ENCODE peak calls at places on chromosomes 6 and 20, in eight cellular contexts. A is cardiac fibroblast; B is GM10248; V is HCT116; M is H9; X is CD4-positive, alpha-beta T cell; F is GM12865; G is astrocyte of the cerebellum. Q is an unnamed sample.

GRCh38 chr6:100665041-100665380 is 200.3 kb upstream of the SIM1 start:
- DNase-seq in A (no peak), G (no peak), X (no peak), B (peak; percentile 37), V (no peak), M (no peak), F (peak; percentile 75), Q (no peak)

GRCh38 chr6:17032595-17033591 is 69.0 kb upstream of the STMND1 start:
- DNase-seq in M (no peak), V (no peak), A (peak; percentile 95), F (no peak), B (no peak), G (peak; percentile 94), X (no peak), Q (no peak)

GRCh38 chr20:35329435-35330139 is 37.4 kb upstream of the FAM83C start:
- DNase-seq in B (peak; percentile 41), F (peak; percentile 58), V (no peak), A (peak; percentile 60), X (peak; percentile 8), G (no peak), M (peak; percentile 84), Q (no peak)

GRCh38 chr6:119881416-119881815 is 531.9 kb upstream of the MAN1A1 start:
- DNase-seq in X (no peak), B (no peak), G (peak; percentile 24), A (peak; percentile 33), M (no peak), F (no peak), V (no peak), Q (no peak)

GRCh38 chr6:37275350-37275749 is 17.4 kb upstream of the TMEM217 start:
- DNase-seq in V (no peak), A (no peak), G (no peak), M (no peak), B (no peak), F (no peak), X (no peak), Q (no peak)

GRCh38 chr6:92559002-92559401 is 860.4 kb downstream of the EPHA7 start:
- DNase-seq in B (no peak), G (peak; percentile 8), F (no peak), V (no peak), A (no peak), X (no peak), M (no peak), Q (no peak)

GRCh38 chr6:10146723-10147451 is 268.0 kb downstream of the TFAP2A start:
- DNase-seq in B (peak; percentile 48), G (peak; percentile 6), M (peak; percentile 53), X (no peak), A (peak; percentile 29), V (peak; percentile 40), F (peak; percentile 76), Q (no peak)

GRCh38 chr6:51182884-51183283 is 364.2 kb downstream of the TFAP2B start:
- DNase-seq in B (no peak), A (no peak), X (no peak), G (no peak), V (no peak), F (no peak), M (no peak), Q (no peak)

GRCh38 chr6:42368156-42368555 is 83.6 kb downstream of the TRERF1 start:
- DNase-seq in A (no peak), B (peak; percentile 68), X (peak; percentile 57), F (peak; percentile 71), G (no peak), M (no peak), V (no peak), Q (no peak)

GRCh38 chr6:161128680-161129196 is 137.2 kb downstream of the MAP3K4 start:
- DNase-seq in F (no peak), X (no peak), A (peak; percentile 86), G (peak; percentile 33), B (no peak), M (no peak), V (peak; percentile 21), Q (no peak)

GRCh38 chr6:34958748-34959147 is 69.7 kb downstream of the ANKS1A start:
- DNase-seq in M (no peak), X (no peak), V (no peak), A (no peak), F (no peak), B (no peak), G (no peak), Q (no peak)

GRCh38 chr20:12837646-12838045 is 171.1 kb upstream of the SPTLC3 start:
- DNase-seq in V (no peak), B (no peak), F (no peak), G (no peak), M (no peak), A (no peak), X (no peak), Q (no peak)

GRCh38 chr6:148295261-148295887 is 47.3 kb upstream of the SASH1 start:
- DNase-seq in B (no peak), M (no peak), G (no peak), A (no peak), X (no peak), V (no peak), F (no peak), Q (no peak)

GRCh38 chr6:122872311-122872710 is 83.3 kb downstream of the SMPDL3A start:
- DNase-seq in X (no peak), A (no peak), V (no peak), F (no peak), M (no peak), B (no peak), G (no peak), Q (no peak)

GRCh38 chr6:112335736-112336135 is 11.4 kb upstream of the RFPL4B start:
- DNase-seq in X (no peak), M (no peak), V (no peak), A (no peak), B (no peak), G (no peak), F (no peak), Q (no peak)

GRCh38 chr6:112780498-112781096 is 433.5 kb downstream of the RFPL4B start:
- DNase-seq in A (peak; percentile 92), B (peak; percentile 47), M (peak; percentile 66), F (peak; percentile 86), V (peak; percentile 75), X (no peak), G (peak; percentile 80), Q (peak; percentile 23)

GRCh38 chr6:88492824-88493223 is 326.7 kb upstream of the CNR1 start:
- DNase-seq in G (peak; percentile 34), F (peak; percentile 18), A (peak; percentile 82), M (no peak), B (no peak), V (peak; percentile 22), X (no peak), Q (no peak)

GRCh38 chr20:43191946-43192847 is 2.5 kb upstream of the PTPRT start:
- DNase-seq in M (peak; percentile 80), X (no peak), B (peak; percentile 45), V (no peak), G (no peak), A (no peak), F (peak; percentile 15), Q (no peak)

GRCh38 chr6:151432650-151433049 is 19.3 kb downstream of the RMND1 start:
- DNase-seq in G (no peak), B (no peak), V (no peak), A (no peak), M (no peak), X (no peak), F (no peak), Q (no peak)

GRCh38 chr20:24963672-24964517 is 14.8 kb downstream of the CST7 start:
- DNase-seq in X (no peak), F (no peak), B (no peak), M (peak; percentile 9), G (no peak), A (no peak), V (no peak), Q (no peak)
- TF ChIP-seq CTCF in X (no peak), F (no peak), B (no peak), M (no peak), G (no peak), A (no peak), V (no peak), Q (no peak)

GRCh38 chr6:54291738-54292137 is 16.5 kb upstream of the TINAG start:
- DNase-seq in M (no peak), G (peak; percentile 34), V (no peak), A (peak; percentile 42), X (no peak), F (peak; percentile 40), B (peak; percentile 32), Q (no peak)

GRCh38 chr6:54291146-54291545 is 17.1 kb upstream of the TINAG start:
- DNase-seq in F (peak; percentile 35), X (no peak), M (no peak), G (peak; percentile 27), V (no peak), A (peak; percentile 71), B (no peak), Q (no peak)

GRCh38 chr6:54299542-54300269 is 8.5 kb upstream of the TINAG start:
- DNase-seq in G (no peak), F (no peak), B (no peak), X (no peak), V (no peak), A (no peak), M (no peak), Q (no peak)

DNA sequence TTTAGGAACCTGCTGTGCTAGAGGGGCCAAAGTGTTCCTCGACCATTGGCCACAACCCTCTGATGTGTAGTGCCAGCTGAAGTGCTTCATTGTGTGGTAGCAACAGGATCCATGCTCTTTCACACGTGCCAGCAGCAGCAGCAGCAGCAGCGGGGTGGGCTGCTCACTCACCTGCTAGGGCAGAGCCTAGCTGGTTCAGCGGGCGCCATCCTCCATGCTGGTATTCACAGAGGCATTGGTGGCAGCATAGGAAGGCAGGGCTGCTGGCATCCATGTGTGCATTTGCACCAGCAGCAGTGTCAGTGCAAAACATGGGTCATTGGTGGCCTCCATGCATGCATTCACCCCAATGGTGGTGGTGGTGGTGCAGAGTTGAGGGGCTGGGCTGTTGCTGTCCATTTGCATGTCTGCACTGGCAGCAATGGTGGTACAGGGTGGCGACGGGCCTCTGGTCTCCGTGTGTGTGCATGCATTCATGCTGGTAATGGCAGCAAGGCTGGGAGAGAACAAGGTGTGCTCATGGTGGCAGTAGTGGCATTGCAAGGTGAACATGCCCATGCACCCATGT is 13.2 kb upstream of the TINAG start:
- DNase-seq in X (no peak), B (no peak), A (no peak), G (no peak), F (no peak), M (no peak), V (no peak), Q (no peak)
- TF ChIP-seq CTCF in X (no peak), B (no peak), A (no peak), G (no peak), F (no peak), M (no peak), V (no peak), Q (no peak)

DNA sequence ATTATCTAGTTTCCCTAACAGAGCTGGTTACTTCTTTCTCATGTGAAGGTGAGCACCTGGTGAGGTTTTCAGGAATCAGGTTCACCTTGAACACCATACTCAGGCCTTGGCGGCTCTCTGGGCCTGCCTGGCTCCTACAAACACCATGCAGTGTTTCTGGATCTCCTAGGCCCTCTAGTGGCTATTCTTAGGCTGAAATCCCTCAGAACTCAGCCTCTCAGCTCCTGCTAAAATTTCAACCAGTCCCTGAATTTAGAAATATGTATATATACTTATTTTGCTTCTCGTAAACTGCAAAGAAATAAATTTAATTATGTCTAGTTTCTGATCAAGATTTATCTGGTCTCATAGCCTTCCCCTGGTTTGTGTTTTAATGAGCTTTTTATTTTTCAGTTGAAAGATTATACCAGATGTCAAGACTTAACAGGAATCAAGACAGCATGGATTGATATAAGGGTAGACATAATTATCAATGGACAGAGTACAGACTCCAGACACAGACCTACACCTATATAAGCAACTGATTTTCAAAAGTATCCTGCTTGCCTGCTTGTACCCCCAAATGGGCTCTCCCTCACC is 55.9 kb downstream of the ANKEF1 start:
- DNase-seq in X (no peak), F (peak; percentile 61), V (peak; percentile 38), G (peak; percentile 49), M (peak; percentile 55), B (peak; percentile 26), A (peak; percentile 76), Q (no peak)
- TF ChIP-seq CTCF in X (peak; percentile 74), F (peak; percentile 72), V (peak; percentile 73), G (peak; percentile 89), M (peak; percentile 88), B (peak; percentile 57), A (peak; percentile 79), Q (no peak)

GRCh38 chr6:27630727-27631613 is 158.1 kb upstream of the ZNF184 start:
- DNase-seq in M (peak; percentile 90), B (peak; percentile 60), X (no peak), V (peak; percentile 44), F (peak; percentile 82), G (peak; percentile 32), A (peak; percentile 85), Q (no peak)
- TF ChIP-seq CTCF in M (peak; percentile 39), B (no peak), X (no peak), V (no peak), F (no peak), G (no peak), A (peak; percentile 28), Q (no peak)

Q was measured in activated B cell treated with CpG ODN at 0.5 μM for 24 hours.